ENCODE peak calls at places on chromosomes 2 and 18, in ten cellular contexts. One of them, this sample, is unnamed.

GRCh38 chr2:83342860-83343329 is 1116.2 kb downstream of the SUCLG1 start:
- DNase-seq in heart left ventricle: no peak
- DNase-seq in glomerular endothelial cell: no peak
- DNase-seq in hypothalamus: no peak
- DNase-seq in sciatic nerve: no peak
- DNase-seq in tibial artery: no peak
- DNase-seq in EL: no peak
- DNase-seq in GM13977: no peak
- DNase-seq in neural crest cell: no peak
- DNase-seq in NCI-H2081: peak; percentile 1
- DNase-seq in this sample: no peak

GRCh38 chr2:112033600-112033999 is 21.5 kb upstream of the TMEM87B start:
- DNase-seq in neural crest cell: no peak
- DNase-seq in sciatic nerve: no peak
- DNase-seq in NCI-H2081: no peak
- DNase-seq in heart left ventricle: no peak
- DNase-seq in GM13977: no peak
- DNase-seq in EL: peak; percentile 73
- DNase-seq in tibial artery: no peak
- DNase-seq in hypothalamus: no peak
- DNase-seq in glomerular endothelial cell: no peak
- DNase-seq in this sample: no peak

GRCh38 chr18:37385846-37386435 is 179.7 kb downstream of the CELF4 start:
- DNase-seq in hypothalamus: no peak
- DNase-seq in NCI-H2081: peak; percentile 64
- DNase-seq in tibial artery: no peak
- DNase-seq in sciatic nerve: no peak
- DNase-seq in neural crest cell: no peak
- DNase-seq in glomerular endothelial cell: peak; percentile 29
- DNase-seq in GM13977: peak; percentile 67
- DNase-seq in EL: peak; percentile 38
- DNase-seq in heart left ventricle: no peak
- DNase-seq in this sample: no peak

GRCh38 chr2:2663401-2664036 is 332.4 kb upstream of the MYT1L start:
- DNase-seq in heart left ventricle: no peak
- DNase-seq in hypothalamus: no peak
- DNase-seq in NCI-H2081: no peak
- DNase-seq in tibial artery: peak; percentile 51
- DNase-seq in neural crest cell: no peak
- DNase-seq in EL: no peak
- DNase-seq in GM13977: no peak
- DNase-seq in glomerular endothelial cell: no peak
- DNase-seq in sciatic nerve: no peak
- DNase-seq in this sample: no peak

GRCh38 chr18:74546751-74547530 is 12.6 kb downstream of the CNDP1 start:
- DNase-seq in EL: peak; percentile 75
- DNase-seq in sciatic nerve: no peak
- DNase-seq in neural crest cell: no peak
- DNase-seq in NCI-H2081: no peak
- DNase-seq in hypothalamus: no peak
- DNase-seq in glomerular endothelial cell: peak; percentile 10
- DNase-seq in tibial artery: no peak
- DNase-seq in GM13977: no peak
- DNase-seq in heart left ventricle: no peak
- DNase-seq in this sample: no peak

GRCh38 chr2:165582863-165583506 is 113.5 kb downstream of the CSRNP3 start:
- DNase-seq in neural crest cell: no peak
- DNase-seq in sciatic nerve: no peak
- DNase-seq in tibial artery: no peak
- DNase-seq in EL: no peak
- DNase-seq in hypothalamus: no peak
- DNase-seq in NCI-H2081: no peak
- DNase-seq in GM13977: no peak
- DNase-seq in glomerular endothelial cell: no peak
- DNase-seq in heart left ventricle: no peak
- DNase-seq in this sample: no peak

GRCh38 chr2:173226899-173227692 is 127.6 kb upstream of the CDCA7 start:
- DNase-seq in hypothalamus: no peak
- DNase-seq in GM13977: no peak
- DNase-seq in heart left ventricle: no peak
- DNase-seq in NCI-H2081: peak; percentile 18
- DNase-seq in EL: no peak
- DNase-seq in glomerular endothelial cell: no peak
- DNase-seq in sciatic nerve: no peak
- DNase-seq in neural crest cell: no peak
- DNase-seq in tibial artery: no peak
- DNase-seq in this sample: no peak

GRCh38 chr18:58552057-58552461 is 76.8 kb downstream of the ALPK2 start:
- DNase-seq in hypothalamus: no peak
- DNase-seq in neural crest cell: no peak
- DNase-seq in sciatic nerve: no peak
- DNase-seq in EL: peak; percentile 51
- DNase-seq in GM13977: peak; percentile 31
- DNase-seq in NCI-H2081: no peak
- DNase-seq in glomerular endothelial cell: no peak
- DNase-seq in tibial artery: no peak
- DNase-seq in heart left ventricle: no peak
- DNase-seq in this sample: no peak

GRCh38 chr2:235543851-235544686 is 50.2 kb downstream of the AGAP1 start:
- DNase-seq in sciatic nerve: peak; percentile 48
- DNase-seq in neural crest cell: no peak
- DNase-seq in GM13977: no peak
- DNase-seq in hypothalamus: no peak
- DNase-seq in NCI-H2081: no peak
- DNase-seq in glomerular endothelial cell: no peak
- DNase-seq in tibial artery: peak; percentile 59
- DNase-seq in heart left ventricle: peak; percentile 36
- DNase-seq in EL: no peak
- DNase-seq in this sample: no peak

GRCh38 chr18:12011962-12012549 is 30.7 kb downstream of the IMPA2 start:
- DNase-seq in heart left ventricle: no peak
- DNase-seq in GM13977: no peak
- DNase-seq in neural crest cell: no peak
- DNase-seq in tibial artery: no peak
- DNase-seq in sciatic nerve: no peak
- DNase-seq in hypothalamus: no peak
- DNase-seq in EL: no peak
- DNase-seq in NCI-H2081: no peak
- DNase-seq in glomerular endothelial cell: no peak
- DNase-seq in this sample: no peak